ENCODE peak calls at places on chromosome X, in seven cellular contexts. W is stimulated activated naive CD8-positive, alpha-beta T cell treated with anti-CD3 and anti-CD28 coated beads, Interleukin-15, Interleukin-2, amounts not matched to agents 100 U/mL and 50 U/mL, for 24 hours; B is non-pigmented ciliary epithelial cell; H is heart left ventricle; M is fibroblast of the aortic adventitia; U is NCI-H226; E is cardiac muscle cell. S is an unnamed sample.

GRCh38 chrX:44152867-44153266 is 179.7 kb upstream of the NDP start:
- DNase-seq in M (peak), H (no peak), U (no peak), B (no peak), W (no peak), E (peak), S (no peak)

GRCh38 chrX:139890991-139891700 is 41.7 kb downstream of the ATP11C start:
- DNase-seq in E (peak), U (peak), H (no peak), B (no peak), M (peak), W (no peak), S (peak)

GRCh38 chrX:40266490-40267333 is 169.0 kb upstream of the BCOR start:
- DNase-seq in B (no peak), W (peak), H (peak), U (peak), M (peak), E (peak), S (peak)

GRCh38 chrX:135982860-135983259 is 2.4 kb upstream of the SLC9A6 start:
- DNase-seq in E (no peak), M (no peak), W (no peak), B (no peak), H (no peak), U (peak), S (no peak)

GRCh38 chrX:34365482-34365881 is 233.4 kb upstream of the FAM47A start:
- DNase-seq in H (no peak), U (no peak), B (no peak), E (peak), W (no peak), M (peak), S (peak)

GRCh38 chrX:51459125-51459524 is 37.3 kb downstream of the NUDT11 start:
- DNase-seq in M (peak), B (no peak), U (no peak), E (peak), H (no peak), W (peak), S (peak)

GRCh38 chrX:100593142-100593541 is 8.4 kb downstream of the TNMD start:
- DNase-seq in B (no peak), E (no peak), M (no peak), W (no peak), U (no peak), H (no peak), S (no peak)

GRCh38 chrX:114924846-114925245 is 92.6 kb downstream of the IL13RA2 start:
- DNase-seq in M (peak), W (no peak), E (peak), H (no peak), B (peak), U (peak), S (no peak)

GRCh38 chrX:131828482-131828881 is 194.6 kb upstream of the STK26 start:
- DNase-seq in E (no peak), U (no peak), H (no peak), W (no peak), M (no peak), B (no peak), S (peak)

GRCh38 chrX:46559062-46559461 is 13.8 kb upstream of the ZNF674 start:
- DNase-seq in U (no peak), E (peak), M (peak), W (no peak), H (no peak), B (no peak), S (no peak)

GRCh38 chrX:155027509-155028066 is 944 bp downstream of the FUNDC2 start:
- DNase-seq in U (peak), E (peak), M (peak), W (no peak), H (no peak), B (no peak), S (peak)

GRCh38 chrX:25343060-25343459 is 327.3 kb upstream of the ARX start:
- DNase-seq in W (no peak), B (no peak), H (no peak), E (no peak), M (no peak), U (no peak), S (peak)

GRCh38 chrX:22171287-22172060 is 101.2 kb upstream of the CBLL2 start:
- DNase-seq in E (no peak), H (no peak), U (peak), M (no peak), W (no peak), B (no peak), S (peak)

GRCh38 chrX:641671-642435 is 11.3 kb downstream of the SHOX start:
- DNase-seq in W (no peak), B (no peak), H (no peak), U (no peak), M (no peak), E (no peak), S (no peak)

GRCh38 chrX:131827935-131828334 is 195.2 kb upstream of the STK26 start:
- DNase-seq in M (peak), H (no peak), E (peak), U (no peak), B (no peak), W (peak), S (peak)

GRCh38 chrX:101176439-101176838 is 43.1 kb upstream of the DRP2 start:
- DNase-seq in B (no peak), E (no peak), H (no peak), M (no peak), U (no peak), W (no peak), S (no peak)

GRCh38 chrX:78665286-78665685 is 6.2 kb upstream of the RTL3 start:
- DNase-seq in M (no peak), W (no peak), E (no peak), H (no peak), U (no peak), B (no peak), S (no peak)

GRCh38 chrX:46574337-46574940 is 874 bp downstream of the CHST7 start:
- DNase-seq in E (peak), B (no peak), U (no peak), M (no peak), W (peak), H (peak), S (peak)

GRCh38 chrX:136742721-136743379 is 37.9 kb downstream of the ARHGEF6 start:
- DNase-seq in U (no peak), B (no peak), M (no peak), H (no peak), E (no peak), W (no peak), S (no peak)

GRCh38 chrX:70168238-70169188 is 8.8 kb upstream of the DGAT2L6 start:
- DNase-seq in E (peak), M (peak), H (no peak), B (peak), U (peak), W (no peak), S (peak)

GRCh38 chrX:38236901-38237615 is 16.4 kb upstream of the SRPX start:
- DNase-seq in W (no peak), U (no peak), M (no peak), B (no peak), H (no peak), E (no peak), S (no peak)

GRCh38 chrX:7086384-7086783 is 61.1 kb upstream of the STS start:
- DNase-seq in W (no peak), B (no peak), U (no peak), H (no peak), M (no peak), E (no peak), S (no peak)

GRCh38 chrX:3184176-3184930 is 143.1 kb downstream of the ARSF start:
- DNase-seq in W (no peak), H (no peak), M (peak), U (no peak), E (peak), B (peak), S (no peak)

GRCh38 chrX:44945736-44946135 is 72.7 kb downstream of the KDM6A start:
- DNase-seq in E (no peak), W (no peak), M (no peak), H (no peak), B (no peak), U (no peak), S (peak)

GRCh38 chrX:69014200-69014599 is 151.1 kb downstream of the PJA1 start:
- DNase-seq in M (peak), B (no peak), U (peak), H (no peak), W (no peak), E (peak), S (no peak)

GRCh38 chrX:119694601-119695534 is 1.9 kb upstream of the SEPTIN6 start:
- DNase-seq in M (no peak), W (no peak), B (no peak), U (no peak), H (no peak), E (no peak), S (peak)

GRCh38 chrX:130086414-130087207 is 23.7 kb downstream of the ELF4 start:
- DNase-seq in B (no peak), U (no peak), M (no peak), E (no peak), W (peak), H (peak), S (no peak)

GRCh38 chrX:106170318-106170717 is 2.2 kb downstream of the PWWP3B start:
- DNase-seq in B (no peak), U (no peak), H (no peak), M (peak), E (peak), W (no peak), S (peak)

GRCh38 chrX:133699023-133699728 is 283.9 kb upstream of the GPC4 start:
- DNase-seq in E (no peak), H (no peak), W (no peak), B (no peak), M (no peak), U (no peak), S (no peak)

GRCh38 chrX:68114573-68115199 is 318.6 kb downstream of the OPHN1 start:
- DNase-seq in U (no peak), E (peak), W (no peak), B (no peak), H (no peak), M (peak), S (peak)

GRCh38 chrX:19613645-19614323 is 98.5 kb upstream of the MAP3K15 start:
- DNase-seq in B (no peak), E (no peak), H (no peak), M (no peak), U (no peak), W (no peak), S (no peak)

GRCh38 chrX:44474410-44474809 is 68.2 kb downstream of the FUNDC1 start:
- DNase-seq in H (no peak), E (peak), U (peak), M (peak), W (no peak), B (no peak), S (no peak)